ENCODE peak calls at places on chromosomes 4 and X, in seven cellular contexts. One of them, this sample, is unnamed.

GRCh38 chr4:40180356-40180755 is 16.5 kb upstream of the RHOH start:
- DNase-seq in mesendoderm: no peak
- DNase-seq in neuronal stem cell: no peak
- DNase-seq in trophoblast cell: peak; percentile 79
- DNase-seq in IMR-90: peak; percentile 88
- DNase-seq in H9: no peak
- DNase-seq in mesenchymal stem cell: peak; percentile 87
- DNase-seq in this sample: no peak

GRCh38 chr4:172481802-172482508 is 668.8 kb downstream of the GALNTL6 start:
- DNase-seq in trophoblast cell: no peak
- DNase-seq in mesenchymal stem cell: no peak
- DNase-seq in mesendoderm: no peak
- DNase-seq in IMR-90: no peak
- DNase-seq in neuronal stem cell: no peak
- DNase-seq in H9: no peak
- DNase-seq in this sample: no peak

GRCh38 chr4:54783402-54784110 is 125.8 kb downstream of the KIT start:
- DNase-seq in trophoblast cell: peak; percentile 33
- DNase-seq in neuronal stem cell: no peak
- DNase-seq in mesendoderm: no peak
- DNase-seq in mesenchymal stem cell: peak; percentile 19
- DNase-seq in H9: no peak
- DNase-seq in IMR-90: no peak
- DNase-seq in this sample: no peak

GRCh38 chr4:108426493-108426892 is 193.9 kb upstream of the RPL34 start:
- DNase-seq in mesendoderm: no peak
- DNase-seq in neuronal stem cell: no peak
- DNase-seq in IMR-90: peak; percentile 34
- DNase-seq in trophoblast cell: no peak
- DNase-seq in mesenchymal stem cell: peak; percentile 16
- DNase-seq in H9: no peak
- DNase-seq in this sample: no peak

GRCh38 chrX:14697453-14697852 is 168.1 kb downstream of the GLRA2 start:
- DNase-seq in neuronal stem cell: peak; percentile 1
- DNase-seq in mesendoderm: peak; percentile 52
- DNase-seq in H9: peak; percentile 47
- DNase-seq in trophoblast cell: peak; percentile 53
- DNase-seq in IMR-90: no peak
- DNase-seq in mesenchymal stem cell: peak; percentile 10
- DNase-seq in this sample: no peak

GRCh38 chrX:50770702-50771101 is 43.3 kb downstream of the SHROOM4 start:
- DNase-seq in mesenchymal stem cell: no peak
- DNase-seq in neuronal stem cell: no peak
- DNase-seq in IMR-90: no peak
- DNase-seq in H9: no peak
- DNase-seq in mesendoderm: peak; percentile 47
- DNase-seq in trophoblast cell: peak; percentile 39
- DNase-seq in this sample: no peak

GRCh38 chrX:130174051-130174704 is 2.4 kb downstream of the RAB33A start:
- DNase-seq in mesenchymal stem cell: peak; percentile 88
- DNase-seq in H9: no peak
- DNase-seq in neuronal stem cell: no peak
- DNase-seq in trophoblast cell: peak; percentile 72
- DNase-seq in mesendoderm: no peak
- DNase-seq in IMR-90: peak; percentile 81
- DNase-seq in this sample: no peak

GRCh38 chr4:101102114-101102752 is 245.1 kb downstream of the PPP3CA start:
- DNase-seq in trophoblast cell: no peak
- DNase-seq in mesenchymal stem cell: no peak
- DNase-seq in IMR-90: peak; percentile 87
- DNase-seq in neuronal stem cell: no peak
- DNase-seq in mesendoderm: no peak
- DNase-seq in H9: no peak
- DNase-seq in this sample: no peak

GRCh38 chr4:129172181-129172580 is 76.2 kb downstream of the C4orf33 start:
- DNase-seq in trophoblast cell: no peak
- DNase-seq in H9: no peak
- DNase-seq in IMR-90: no peak
- DNase-seq in neuronal stem cell: no peak
- DNase-seq in mesenchymal stem cell: no peak
- DNase-seq in mesendoderm: no peak
- DNase-seq in this sample: no peak

GRCh38 chr4:978957-979701 is 5.8 kb upstream of the DGKQ start:
- DNase-seq in H9: no peak
- DNase-seq in mesendoderm: peak; percentile 72
- DNase-seq in IMR-90: peak; percentile 61
- DNase-seq in mesenchymal stem cell: peak; percentile 74
- DNase-seq in trophoblast cell: peak; percentile 60
- DNase-seq in neuronal stem cell: no peak
- DNase-seq in this sample: no peak

GRCh38 chrX:42247241-42247640 is 323.9 kb upstream of the CASK start:
- DNase-seq in neuronal stem cell: no peak
- DNase-seq in trophoblast cell: peak; percentile 3
- DNase-seq in mesendoderm: no peak
- DNase-seq in H9: no peak
- DNase-seq in IMR-90: peak; percentile 8
- DNase-seq in mesenchymal stem cell: no peak
- DNase-seq in this sample: no peak

GRCh38 chr4:140906984-140907962 is 151.1 kb upstream of the TBC1D9 start:
- DNase-seq in H9: no peak
- DNase-seq in mesenchymal stem cell: no peak
- DNase-seq in trophoblast cell: no peak
- DNase-seq in IMR-90: no peak
- DNase-seq in neuronal stem cell: no peak
- DNase-seq in mesendoderm: no peak
- DNase-seq in this sample: no peak

GRCh38 chrX:19334945-19335626 is 8.6 kb upstream of the PDHA1 start:
- DNase-seq in mesendoderm: peak; percentile 80
- DNase-seq in H9: peak; percentile 35
- DNase-seq in IMR-90: peak; percentile 19
- DNase-seq in trophoblast cell: peak; percentile 86
- DNase-seq in neuronal stem cell: peak; percentile 14
- DNase-seq in mesenchymal stem cell: peak; percentile 12
- DNase-seq in this sample: no peak

GRCh38 chr4:184765473-184766346 is 31.8 kb upstream of the CENPU start:
- DNase-seq in IMR-90: no peak
- DNase-seq in mesendoderm: peak; percentile 39
- DNase-seq in H9: peak; percentile 41
- DNase-seq in mesenchymal stem cell: no peak
- DNase-seq in trophoblast cell: peak; percentile 37
- DNase-seq in neuronal stem cell: no peak
- DNase-seq in this sample: no peak

GRCh38 chr4:53376900-53377299 is 541 bp upstream of the FIP1L1 start:
- DNase-seq in mesendoderm: no peak
- DNase-seq in mesenchymal stem cell: no peak
- DNase-seq in neuronal stem cell: no peak
- DNase-seq in IMR-90: no peak
- DNase-seq in H9: no peak
- DNase-seq in trophoblast cell: no peak
- DNase-seq in this sample: no peak

GRCh38 chr4:174334628-174335027 is 50.9 kb downstream of the CEP44 start:
- DNase-seq in mesenchymal stem cell: no peak
- DNase-seq in neuronal stem cell: no peak
- DNase-seq in H9: no peak
- DNase-seq in IMR-90: no peak
- DNase-seq in trophoblast cell: no peak
- DNase-seq in mesendoderm: no peak
- DNase-seq in this sample: no peak

DNA sequence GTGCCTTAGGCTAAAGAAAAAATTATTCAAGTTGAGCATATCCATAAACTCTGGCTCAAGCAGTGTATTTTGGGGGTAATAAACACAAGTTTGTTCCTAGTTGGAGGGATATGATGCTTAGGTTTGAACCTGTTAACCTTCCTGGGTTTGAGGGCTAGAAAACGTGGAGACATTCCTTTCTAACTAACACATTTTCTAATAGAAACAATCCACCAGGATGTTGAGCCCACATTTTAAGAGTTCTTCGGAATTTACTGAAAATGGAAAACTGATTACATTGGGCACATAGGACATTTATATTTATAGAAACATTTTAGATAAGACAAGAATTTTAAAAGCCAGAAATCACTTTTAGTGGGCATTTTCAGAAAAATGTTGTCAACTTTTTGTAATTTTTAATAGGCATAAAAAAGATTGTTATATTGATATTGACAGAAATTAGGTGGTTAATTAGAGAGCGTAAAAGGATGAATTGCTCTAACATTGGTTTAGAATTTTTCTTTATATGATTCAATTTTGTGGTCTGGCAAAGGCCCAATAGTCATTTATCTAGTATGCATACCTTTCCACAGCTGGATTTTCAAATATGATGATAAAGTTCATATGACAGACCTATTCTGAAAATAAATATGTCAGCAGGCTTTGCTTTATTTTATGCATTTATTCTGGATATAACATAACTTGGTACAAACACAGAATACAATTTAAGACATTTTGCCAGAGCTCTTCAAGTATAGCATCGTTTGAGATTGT is 49.2 kb downstream of the CEP44 start:
- DNase-seq in mesendoderm: no peak
- DNase-seq in IMR-90: no peak
- DNase-seq in mesenchymal stem cell: no peak
- DNase-seq in H9: no peak
- DNase-seq in trophoblast cell: peak; percentile 22
- DNase-seq in neuronal stem cell: no peak
- DNase-seq in this sample: no peak
- H3K4ac ChIP-seq in mesendoderm: no peak overlapping the region
- H3K4ac ChIP-seq in IMR-90: no peak overlapping the region
- H3K4ac ChIP-seq in mesenchymal stem cell: no peak overlapping the region
- H3K4ac ChIP-seq in H9: no peak overlapping the region
- H3K4ac ChIP-seq in trophoblast cell: no peak overlapping the region
- H3K4ac ChIP-seq in neuronal stem cell: no peak overlapping the region
- H3K4ac ChIP-seq in this sample: no peak overlapping the region

DNA sequence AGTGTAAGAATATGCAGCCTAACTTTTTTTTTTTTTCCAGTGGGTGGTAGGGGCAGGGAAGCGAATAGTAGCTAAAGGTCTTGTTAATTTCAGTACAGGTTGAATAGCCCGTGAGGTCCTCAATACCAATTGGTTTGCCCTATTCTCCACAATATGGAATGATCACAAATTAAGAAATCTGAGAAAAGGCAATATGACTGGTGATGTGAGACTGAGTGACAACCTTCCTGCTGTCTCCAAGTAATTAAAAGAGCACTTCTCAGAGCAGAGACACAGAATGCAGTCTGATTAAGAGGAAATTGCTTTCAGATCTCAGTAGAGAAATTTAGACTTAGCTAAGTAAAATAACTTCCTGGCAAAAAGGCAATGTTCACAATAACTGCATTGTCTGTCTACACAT is 22.9 kb downstream of the GPR174 start:
- DNase-seq in neuronal stem cell: no peak
- DNase-seq in IMR-90: no peak
- DNase-seq in H9: no peak
- DNase-seq in mesendoderm: no peak
- DNase-seq in trophoblast cell: no peak
- DNase-seq in mesenchymal stem cell: no peak
- DNase-seq in this sample: no peak
- H3K4ac ChIP-seq in neuronal stem cell: no peak overlapping the region
- H3K4ac ChIP-seq in IMR-90: no peak overlapping the region
- H3K4ac ChIP-seq in H9: no peak overlapping the region
- H3K4ac ChIP-seq in mesendoderm: no peak overlapping the region
- H3K4ac ChIP-seq in trophoblast cell: no peak overlapping the region
- H3K4ac ChIP-seq in mesenchymal stem cell: no peak overlapping the region
- H3K4ac ChIP-seq in this sample: no peak overlapping the region

GRCh38 chr4:145523117-145523516 is 41.5 kb downstream of the SMAD1 start:
- DNase-seq in trophoblast cell: no peak
- DNase-seq in neuronal stem cell: no peak
- DNase-seq in mesenchymal stem cell: no peak
- DNase-seq in IMR-90: peak; percentile 56
- DNase-seq in mesendoderm: no peak
- DNase-seq in H9: no peak
- DNase-seq in this sample: no peak

GRCh38 chr4:145524535-145524934 is 42.9 kb downstream of the SMAD1 start:
- DNase-seq in neuronal stem cell: no peak
- DNase-seq in trophoblast cell: no peak
- DNase-seq in mesendoderm: no peak
- DNase-seq in IMR-90: no peak
- DNase-seq in H9: no peak
- DNase-seq in mesenchymal stem cell: no peak
- DNase-seq in this sample: no peak

GRCh38 chr4:145520172-145520571 is 38.5 kb downstream of the SMAD1 start:
- DNase-seq in mesenchymal stem cell: no peak
- DNase-seq in trophoblast cell: no peak
- DNase-seq in H9: no peak
- DNase-seq in mesendoderm: no peak
- DNase-seq in IMR-90: no peak
- DNase-seq in neuronal stem cell: no peak
- DNase-seq in this sample: no peak

GRCh38 chr4:145525291-145525740 is 43.7 kb downstream of the SMAD1 start:
- DNase-seq in neuronal stem cell: no peak
- DNase-seq in trophoblast cell: no peak
- DNase-seq in mesendoderm: peak; percentile 63
- DNase-seq in IMR-90: peak; percentile 61
- DNase-seq in H9: no peak
- DNase-seq in mesenchymal stem cell: no peak
- DNase-seq in this sample: no peak

DNA sequence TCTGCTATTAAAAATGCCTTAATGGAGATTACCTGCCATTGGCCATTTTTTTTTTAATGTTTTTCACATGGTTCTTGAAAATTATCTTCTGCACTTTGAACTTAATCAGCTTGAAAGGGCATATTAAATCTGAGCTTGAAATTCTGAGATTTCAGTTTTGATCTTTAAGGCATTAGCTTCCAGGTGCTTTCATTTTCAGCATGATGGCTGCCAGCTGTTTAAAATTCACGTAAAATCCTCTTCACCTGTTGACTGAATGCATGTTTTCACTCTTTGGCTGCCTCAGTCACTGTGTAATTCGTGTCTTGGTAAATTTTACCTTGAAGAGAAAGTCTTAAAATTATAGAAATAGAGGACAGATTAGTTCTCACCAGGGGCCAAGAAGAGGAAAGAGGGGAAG is 39.6 kb downstream of the SMAD1 start:
- DNase-seq in mesendoderm: no peak
- DNase-seq in mesenchymal stem cell: no peak
- DNase-seq in neuronal stem cell: no peak
- DNase-seq in H9: no peak
- DNase-seq in IMR-90: no peak
- DNase-seq in trophoblast cell: no peak
- DNase-seq in this sample: no peak
- H3K4ac ChIP-seq in mesendoderm: no peak overlapping the region
- H3K4ac ChIP-seq in mesenchymal stem cell: no peak overlapping the region
- H3K4ac ChIP-seq in neuronal stem cell: no peak overlapping the region
- H3K4ac ChIP-seq in H9: no peak overlapping the region
- H3K4ac ChIP-seq in IMR-90: no peak overlapping the region
- H3K4ac ChIP-seq in trophoblast cell: no peak overlapping the region
- H3K4ac ChIP-seq in this sample: no peak overlapping the region

DNA sequence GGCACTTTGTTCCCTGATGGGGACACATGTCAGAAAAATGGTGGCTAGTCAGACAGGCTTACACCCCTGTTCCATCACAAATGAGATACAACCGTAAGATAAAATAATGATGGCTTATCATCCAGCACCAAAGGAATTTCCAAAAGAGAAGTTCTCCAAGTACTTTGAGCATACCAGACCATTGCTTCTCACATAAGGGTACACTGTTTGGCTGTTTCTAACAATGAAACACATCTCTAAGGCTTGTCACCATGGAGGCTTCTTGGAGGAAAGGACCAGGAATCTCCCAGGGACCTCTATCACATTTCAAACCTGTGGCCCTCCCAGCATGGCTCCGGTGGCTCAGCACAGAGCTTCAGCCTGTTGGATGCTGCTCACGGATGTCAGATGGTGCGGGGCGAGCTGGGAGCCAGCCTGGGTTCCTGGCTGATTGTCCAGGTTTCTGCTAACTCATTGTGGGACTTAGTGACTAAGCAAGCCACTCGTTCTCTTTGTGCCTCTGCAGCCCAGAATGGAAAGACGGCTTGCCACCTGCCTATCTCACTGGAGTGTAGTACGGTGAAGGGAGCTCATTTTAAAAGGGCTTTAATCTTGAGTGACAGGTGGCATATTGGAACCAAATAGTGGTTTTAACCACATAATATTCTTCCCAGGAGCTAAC is 54.5 kb downstream of the FHDC1 start:
- DNase-seq in mesendoderm: no peak
- DNase-seq in neuronal stem cell: no peak
- DNase-seq in H9: no peak
- DNase-seq in trophoblast cell: peak; percentile 96
- DNase-seq in IMR-90: no peak
- DNase-seq in mesenchymal stem cell: no peak
- DNase-seq in this sample: no peak
- H3K4ac ChIP-seq in mesendoderm: no peak overlapping the region
- H3K4ac ChIP-seq in neuronal stem cell: no peak overlapping the region
- H3K4ac ChIP-seq in H9: no peak overlapping the region
- H3K4ac ChIP-seq in trophoblast cell: no peak overlapping the region
- H3K4ac ChIP-seq in IMR-90: no peak overlapping the region
- H3K4ac ChIP-seq in mesenchymal stem cell: no peak overlapping the region
- H3K4ac ChIP-seq in this sample: no peak overlapping the region

This sample was measured in H1.